ENCODE peak calls at places on chromosome 20, in six cellular contexts. One of them, this sample, is unnamed.

GRCh38 chr20:49497217-49497560 is 14.7 kb upstream of the KCNB1 start:
- DNase-seq in right cardiac atrium: no peak
- DNase-seq in bronchial epithelial cell: no peak
- DNase-seq in CD8-positive, alpha-beta memory T cell: no peak
- DNase-seq in small intestine: no peak
- DNase-seq in AG10803: no peak
- DNase-seq in this sample: no peak

GRCh38 chr20:43293068-43293786 is 103.5 kb upstream of the PTPRT start:
- DNase-seq in CD8-positive, alpha-beta memory T cell: no peak
- DNase-seq in bronchial epithelial cell: no peak
- DNase-seq in right cardiac atrium: no peak
- DNase-seq in small intestine: no peak
- DNase-seq in AG10803: no peak
- DNase-seq in this sample: no peak

GRCh38 chr20:47204008-47204745 is 152.3 kb downstream of the ZMYND8 start:
- DNase-seq in right cardiac atrium: no peak
- DNase-seq in bronchial epithelial cell: peak; percentile 97
- DNase-seq in small intestine: no peak
- DNase-seq in AG10803: peak; percentile 43
- DNase-seq in CD8-positive, alpha-beta memory T cell: no peak
- DNase-seq in this sample: no peak

GRCh38 chr20:44234566-44235317 is 12.4 kb upstream of the GDAP1L1 start:
- DNase-seq in small intestine: no peak
- DNase-seq in right cardiac atrium: no peak
- DNase-seq in CD8-positive, alpha-beta memory T cell: no peak
- DNase-seq in bronchial epithelial cell: no peak
- DNase-seq in AG10803: peak; percentile 2
- DNase-seq in this sample: no peak

GRCh38 chr20:53708129-53708968 is 114.7 kb upstream of the ZNF217 start:
- DNase-seq in right cardiac atrium: no peak
- DNase-seq in CD8-positive, alpha-beta memory T cell: peak; percentile 15
- DNase-seq in AG10803: peak; percentile 91
- DNase-seq in bronchial epithelial cell: no peak
- DNase-seq in small intestine: no peak
- DNase-seq in this sample: peak; percentile 14

GRCh38 chr20:45735988-45736387 is 13.8 kb downstream of the SPINT4 start:
- DNase-seq in CD8-positive, alpha-beta memory T cell: no peak
- DNase-seq in bronchial epithelial cell: no peak
- DNase-seq in AG10803: no peak
- DNase-seq in right cardiac atrium: no peak
- DNase-seq in small intestine: no peak
- DNase-seq in this sample: no peak

GRCh38 chr20:38043512-38044300 is 10.2 kb downstream of the RPRD1B start:
- DNase-seq in right cardiac atrium: no peak
- DNase-seq in AG10803: peak; percentile 51
- DNase-seq in CD8-positive, alpha-beta memory T cell: no peak
- DNase-seq in bronchial epithelial cell: peak; percentile 96
- DNase-seq in small intestine: no peak
- DNase-seq in this sample: no peak

GRCh38 chr20:62774762-62775161 is 21.5 kb upstream of the MRGBP start:
- DNase-seq in small intestine: no peak
- DNase-seq in CD8-positive, alpha-beta memory T cell: no peak
- DNase-seq in AG10803: no peak
- DNase-seq in right cardiac atrium: no peak
- DNase-seq in bronchial epithelial cell: no peak
- DNase-seq in this sample: no peak

GRCh38 chr20:8375898-8376297 is 243.8 kb downstream of the PLCB1 start:
- DNase-seq in right cardiac atrium: no peak
- DNase-seq in bronchial epithelial cell: no peak
- DNase-seq in CD8-positive, alpha-beta memory T cell: no peak
- DNase-seq in small intestine: no peak
- DNase-seq in AG10803: peak; percentile 53
- DNase-seq in this sample: no peak

GRCh38 chr20:15708984-15709598 is 864.2 kb downstream of the KIF16B start:
- DNase-seq in bronchial epithelial cell: no peak
- DNase-seq in right cardiac atrium: peak; percentile 36
- DNase-seq in AG10803: no peak
- DNase-seq in CD8-positive, alpha-beta memory T cell: no peak
- DNase-seq in small intestine: peak; percentile 26
- DNase-seq in this sample: peak; percentile 4

GRCh38 chr20:44768256-44768655 is 22.6 kb downstream of the KCNK15 start:
- DNase-seq in right cardiac atrium: no peak
- DNase-seq in bronchial epithelial cell: no peak
- DNase-seq in CD8-positive, alpha-beta memory T cell: no peak
- DNase-seq in AG10803: no peak
- DNase-seq in small intestine: no peak
- DNase-seq in this sample: no peak

GRCh38 chr20:38243617-38244016 is 16.9 kb downstream of the KIAA1755 start:
- DNase-seq in AG10803: no peak
- DNase-seq in right cardiac atrium: no peak
- DNase-seq in bronchial epithelial cell: no peak
- DNase-seq in CD8-positive, alpha-beta memory T cell: no peak
- DNase-seq in small intestine: no peak
- DNase-seq in this sample: no peak

GRCh38 chr20:44770480-44771171 is 25.0 kb downstream of the KCNK15 start:
- DNase-seq in right cardiac atrium: no peak
- DNase-seq in CD8-positive, alpha-beta memory T cell: no peak
- DNase-seq in AG10803: no peak
- DNase-seq in bronchial epithelial cell: no peak
- DNase-seq in small intestine: no peak
- DNase-seq in this sample: no peak

GRCh38 chr20:50540620-50541605 is 30.7 kb downstream of the PTPN1 start:
- DNase-seq in CD8-positive, alpha-beta memory T cell: no peak
- DNase-seq in small intestine: no peak
- DNase-seq in bronchial epithelial cell: peak; percentile 76
- DNase-seq in right cardiac atrium: no peak
- DNase-seq in AG10803: peak; percentile 82
- DNase-seq in this sample: no peak

GRCh38 chr20:6829510-6830116 is 62.1 kb downstream of the BMP2 start:
- DNase-seq in CD8-positive, alpha-beta memory T cell: no peak
- DNase-seq in small intestine: no peak
- DNase-seq in right cardiac atrium: no peak
- DNase-seq in bronchial epithelial cell: peak; percentile 62
- DNase-seq in AG10803: no peak
- DNase-seq in this sample: no peak

GRCh38 chr20:46823271-46823747 is 71.3 kb upstream of the EYA2 start:
- DNase-seq in CD8-positive, alpha-beta memory T cell: no peak
- DNase-seq in small intestine: peak; percentile 91
- DNase-seq in bronchial epithelial cell: no peak
- DNase-seq in AG10803: no peak
- DNase-seq in right cardiac atrium: no peak
- DNase-seq in this sample: no peak

GRCh38 chr20:61936701-61937131 is 129.0 kb downstream of the TAF4 start:
- DNase-seq in small intestine: no peak
- DNase-seq in AG10803: no peak
- DNase-seq in CD8-positive, alpha-beta memory T cell: no peak
- DNase-seq in bronchial epithelial cell: no peak
- DNase-seq in right cardiac atrium: no peak
- DNase-seq in this sample: no peak

GRCh38 chr20:52145587-52145986 is 46.0 kb downstream of the ZFP64 start:
- DNase-seq in bronchial epithelial cell: peak; percentile 23
- DNase-seq in CD8-positive, alpha-beta memory T cell: no peak
- DNase-seq in right cardiac atrium: no peak
- DNase-seq in AG10803: no peak
- DNase-seq in small intestine: no peak
- DNase-seq in this sample: no peak

GRCh38 chr20:36544134-36545018 is 3.1 kb downstream of the MYL9 start:
- DNase-seq in AG10803: peak; percentile 79
- DNase-seq in right cardiac atrium: peak; percentile 67
- DNase-seq in small intestine: no peak
- DNase-seq in CD8-positive, alpha-beta memory T cell: no peak
- DNase-seq in bronchial epithelial cell: peak; percentile 72
- DNase-seq in this sample: no peak

GRCh38 chr20:50571466-50571865 is 61.3 kb downstream of the PTPN1 start:
- DNase-seq in CD8-positive, alpha-beta memory T cell: no peak
- DNase-seq in small intestine: no peak
- DNase-seq in AG10803: no peak
- DNase-seq in right cardiac atrium: no peak
- DNase-seq in bronchial epithelial cell: no peak
- DNase-seq in this sample: no peak

GRCh38 chr20:57434390-57434700 is 43.1 kb downstream of the RBM38 start:
- DNase-seq in CD8-positive, alpha-beta memory T cell: no peak
- DNase-seq in right cardiac atrium: no peak
- DNase-seq in small intestine: no peak
- DNase-seq in bronchial epithelial cell: no peak
- DNase-seq in AG10803: no peak
- DNase-seq in this sample: no peak

GRCh38 chr20:44703183-44703925 is 11.8 kb upstream of the CCN5 start:
- DNase-seq in CD8-positive, alpha-beta memory T cell: no peak
- DNase-seq in AG10803: no peak
- DNase-seq in right cardiac atrium: no peak
- DNase-seq in bronchial epithelial cell: no peak
- DNase-seq in small intestine: no peak
- DNase-seq in this sample: no peak

GRCh38 chr20:42987376-42988114 is 202.2 kb downstream of the PTPRT start:
- DNase-seq in small intestine: no peak
- DNase-seq in bronchial epithelial cell: no peak
- DNase-seq in AG10803: no peak
- DNase-seq in right cardiac atrium: no peak
- DNase-seq in CD8-positive, alpha-beta memory T cell: no peak
- DNase-seq in this sample: no peak

GRCh38 chr20:53642196-53643030 is 48.8 kb upstream of the ZNF217 start:
- DNase-seq in AG10803: peak; percentile 60
- DNase-seq in small intestine: peak; percentile 92
- DNase-seq in right cardiac atrium: no peak
- DNase-seq in bronchial epithelial cell: peak; percentile 65
- DNase-seq in CD8-positive, alpha-beta memory T cell: peak; percentile 45
- DNase-seq in this sample: no peak

GRCh38 chr20:49394757-49395156 is 87.7 kb downstream of the KCNB1 start:
- DNase-seq in CD8-positive, alpha-beta memory T cell: no peak
- DNase-seq in bronchial epithelial cell: no peak
- DNase-seq in AG10803: no peak
- DNase-seq in small intestine: no peak
- DNase-seq in right cardiac atrium: no peak
- DNase-seq in this sample: no peak

GRCh38 chr20:46255440-46256104 is 52.7 kb downstream of the CDH22 start:
- DNase-seq in bronchial epithelial cell: peak; percentile 95
- DNase-seq in AG10803: no peak
- DNase-seq in small intestine: peak; percentile 81
- DNase-seq in CD8-positive, alpha-beta memory T cell: peak; percentile 5
- DNase-seq in right cardiac atrium: peak; percentile 73
- DNase-seq in this sample: no peak

GRCh38 chr20:22653641-22654040 is 69.3 kb upstream of the FOXA2 start:
- DNase-seq in CD8-positive, alpha-beta memory T cell: no peak
- DNase-seq in right cardiac atrium: no peak
- DNase-seq in bronchial epithelial cell: no peak
- DNase-seq in AG10803: no peak
- DNase-seq in small intestine: no peak
- DNase-seq in this sample: no peak
- H3K4me3 ChIP-seq in CD8-positive, alpha-beta memory T cell: no peak overlapping the region
- H3K4me3 ChIP-seq in right cardiac atrium: no peak overlapping the region
- H3K4me3 ChIP-seq in bronchial epithelial cell: no peak overlapping the region
- H3K4me3 ChIP-seq in AG10803: no peak overlapping the region
- H3K4me3 ChIP-seq in small intestine: no peak overlapping the region
- H3K4me3 ChIP-seq in this sample: no peak overlapping the region

GRCh38 chr20:11686195-11686594 is 231.5 kb upstream of the BTBD3 start:
- DNase-seq in CD8-positive, alpha-beta memory T cell: no peak
- DNase-seq in bronchial epithelial cell: no peak
- DNase-seq in AG10803: no peak
- DNase-seq in small intestine: no peak
- DNase-seq in right cardiac atrium: no peak
- DNase-seq in this sample: no peak

GRCh38 chr20:11682285-11682684 is 235.4 kb upstream of the BTBD3 start:
- DNase-seq in CD8-positive, alpha-beta memory T cell: no peak
- DNase-seq in AG10803: no peak
- DNase-seq in right cardiac atrium: no peak
- DNase-seq in small intestine: no peak
- DNase-seq in bronchial epithelial cell: no peak
- DNase-seq in this sample: no peak

GRCh38 chr20:11689262-11689661 is 228.4 kb upstream of the BTBD3 start:
- DNase-seq in small intestine: no peak
- DNase-seq in bronchial epithelial cell: no peak
- DNase-seq in AG10803: no peak
- DNase-seq in right cardiac atrium: no peak
- DNase-seq in CD8-positive, alpha-beta memory T cell: no peak
- DNase-seq in this sample: no peak

GRCh38 chr20:11687546-11688292 is 230.0 kb upstream of the BTBD3 start:
- DNase-seq in CD8-positive, alpha-beta memory T cell: no peak
- DNase-seq in AG10803: no peak
- DNase-seq in small intestine: peak; percentile 62
- DNase-seq in bronchial epithelial cell: no peak
- DNase-seq in right cardiac atrium: no peak
- DNase-seq in this sample: no peak

DNA sequence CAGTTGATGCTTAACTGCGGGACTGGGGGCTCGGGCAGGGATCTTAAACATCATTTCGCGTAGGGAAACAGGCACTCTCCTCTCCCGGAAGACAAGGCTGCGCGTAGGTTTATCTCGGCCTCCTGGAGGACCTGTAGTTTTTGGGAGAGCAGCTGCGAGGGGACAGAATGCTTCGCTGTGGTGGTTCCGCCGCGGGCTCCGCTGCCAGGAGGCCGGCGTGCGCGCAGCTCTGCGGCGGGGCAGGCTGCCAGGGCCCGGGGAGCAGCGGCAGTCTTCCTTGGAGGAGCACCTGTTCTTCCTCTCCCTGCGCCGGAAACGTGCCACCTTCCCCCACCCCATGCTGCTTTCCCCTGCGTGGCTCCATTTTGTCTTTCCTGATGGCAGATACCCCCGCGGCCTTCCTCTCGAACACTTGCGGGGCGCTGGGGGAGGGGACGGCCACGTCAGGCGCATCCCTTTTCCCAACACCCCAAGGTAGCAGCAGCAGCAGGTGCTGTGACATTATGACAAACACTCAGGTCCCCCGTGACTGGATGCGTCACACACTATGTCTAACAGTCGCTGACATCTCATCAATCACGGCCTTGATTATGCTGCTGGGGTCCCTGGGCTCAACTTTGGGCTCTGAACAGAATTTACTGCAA is 230.7 kb upstream of the BTBD3 start:
- DNase-seq in small intestine: peak; percentile 11
- DNase-seq in bronchial epithelial cell: no peak
- DNase-seq in right cardiac atrium: peak; percentile 21
- DNase-seq in CD8-positive, alpha-beta memory T cell: no peak
- DNase-seq in AG10803: peak; percentile 4
- DNase-seq in this sample: no peak
- H3K4me3 ChIP-seq in small intestine: no peak overlapping the region
- H3K4me3 ChIP-seq in bronchial epithelial cell: no peak overlapping the region
- H3K4me3 ChIP-seq in right cardiac atrium: peak overlapping the region; percentile 44
- H3K4me3 ChIP-seq in CD8-positive, alpha-beta memory T cell: no peak overlapping the region
- H3K4me3 ChIP-seq in AG10803: peak overlapping the region; percentile 33
- H3K4me3 ChIP-seq in this sample: no peak overlapping the region

GRCh38 chr20:3784863-3785239 is 1.7 kb downstream of the CENPB start:
- DNase-seq in CD8-positive, alpha-beta memory T cell: no peak
- DNase-seq in small intestine: no peak
- DNase-seq in right cardiac atrium: no peak
- DNase-seq in AG10803: no peak
- DNase-seq in bronchial epithelial cell: no peak
- DNase-seq in this sample: no peak
- H3K4me3 ChIP-seq in CD8-positive, alpha-beta memory T cell: no peak overlapping the region
- H3K4me3 ChIP-seq in small intestine: no peak overlapping the region
- H3K4me3 ChIP-seq in right cardiac atrium: no peak overlapping the region
- H3K4me3 ChIP-seq in AG10803: peak overlapping the region; percentile 80
- H3K4me3 ChIP-seq in bronchial epithelial cell: peak overlapping the region; percentile 52
- H3K4me3 ChIP-seq in this sample: no peak overlapping the region

DNA sequence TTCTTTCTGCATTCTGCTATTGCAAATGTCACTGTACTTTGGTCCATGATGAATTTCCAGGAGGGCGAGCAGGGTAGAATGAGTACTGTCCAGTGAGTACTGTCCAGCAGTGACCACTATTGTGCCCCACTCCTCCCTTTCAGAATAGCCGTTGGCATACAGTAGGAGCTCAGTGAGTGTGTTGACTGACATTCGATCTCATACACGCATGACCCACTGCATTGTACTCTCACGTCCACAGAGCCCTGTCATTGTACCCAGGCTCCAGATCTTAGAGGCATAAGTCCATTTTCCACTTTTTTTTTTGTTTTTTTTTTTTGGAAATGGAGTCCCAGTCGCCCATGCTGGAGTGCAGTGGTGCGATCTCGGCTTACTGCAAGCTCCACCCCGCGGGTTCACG is 8.2 kb downstream of the DYNLRB1 start:
- DNase-seq in AG10803: no peak
- DNase-seq in CD8-positive, alpha-beta memory T cell: no peak
- DNase-seq in right cardiac atrium: no peak
- DNase-seq in bronchial epithelial cell: no peak
- DNase-seq in small intestine: no peak
- DNase-seq in this sample: no peak
- H3K4me3 ChIP-seq in AG10803: no peak overlapping the region
- H3K4me3 ChIP-seq in CD8-positive, alpha-beta memory T cell: no peak overlapping the region
- H3K4me3 ChIP-seq in right cardiac atrium: no peak overlapping the region
- H3K4me3 ChIP-seq in bronchial epithelial cell: no peak overlapping the region
- H3K4me3 ChIP-seq in small intestine: no peak overlapping the region
- H3K4me3 ChIP-seq in this sample: no peak overlapping the region